ENCODE peak calls at places on chromosomes 3 and 15, in ten cellular contexts. K, P, Y, F, D, A, S, Z, J and I are unnamed samples.

GRCh38 chr3:197023998-197024651 is 5.5 kb downstream of the MELTF start:
- DNase-seq in F (no peak), D (peak; percentile 48), P (no peak), S (no peak), Z (no peak), A (no peak), Y (no peak), K (no peak), J (no peak), I (no peak)

GRCh38 chr3:143464850-143465249 is 345.3 kb downstream of the CHST2 start:
- DNase-seq in Y (no peak), A (no peak), J (no peak), K (no peak), P (no peak), S (no peak), Z (no peak), F (no peak), D (peak; percentile 56), I (peak; percentile 87)

GRCh38 chr3:19105826-19106225 is 42.5 kb upstream of the KCNH8 start:
- DNase-seq in F (no peak), J (no peak), P (no peak), Y (no peak), K (no peak), S (no peak), A (no peak), Z (no peak), D (no peak), I (no peak)

GRCh38 chr15:25709437-25710159 is 153.5 kb downstream of the ATP10A start:
- DNase-seq in F (peak; percentile 46), D (no peak), J (no peak), Z (no peak), K (no peak), P (no peak), A (no peak), S (no peak), Y (no peak), I (no peak)

GRCh38 chr3:37536033-37536432 is 325.6 kb upstream of the CTDSPL start:
- DNase-seq in D (peak; percentile 72), Z (no peak), Y (peak; percentile 64), J (no peak), F (no peak), A (no peak), S (no peak), P (no peak), K (no peak), I (no peak)

GRCh38 chr3:159620873-159621272 is 367.8 kb upstream of the IL12A start:
- DNase-seq in D (no peak), F (no peak), P (no peak), Z (no peak), S (peak; percentile 68), J (no peak), A (no peak), Y (no peak), K (no peak), I (no peak)

GRCh38 chr3:106255870-106256248 is 387.0 kb upstream of the CBLB start:
- DNase-seq in J (no peak), D (no peak), K (no peak), A (no peak), Y (no peak), Z (peak; percentile 15), F (no peak), S (no peak), P (no peak), I (no peak)

GRCh38 chr3:80559701-80560100 is 791.9 kb upstream of the ROBO1 start:
- DNase-seq in F (no peak), D (no peak), K (no peak), J (no peak), Z (no peak), A (no peak), S (no peak), Y (no peak), P (no peak), I (no peak)

GRCh38 chr3:42846682-42847522 is 28.8 kb downstream of the CYP8B1 start:
- DNase-seq in K (no peak), J (peak; percentile 10), A (peak; percentile 56), P (no peak), F (no peak), Z (no peak), S (no peak), Y (peak; percentile 39), D (peak; percentile 59), I (no peak)

GRCh38 chr3:61371123-61371522 is 119.9 kb upstream of the FHIT start:
- DNase-seq in A (no peak), S (peak; percentile 32), Y (no peak), P (no peak), F (no peak), K (no peak), J (no peak), Z (peak; percentile 36), D (no peak), I (no peak)

GRCh38 chr15:33547876-33548275 is 237.1 kb downstream of the RYR3 start:
- DNase-seq in S (peak; percentile 55), K (peak; percentile 7), P (no peak), D (peak; percentile 49), Z (peak; percentile 38), F (no peak), Y (peak; percentile 17), A (peak; percentile 28), J (no peak), I (no peak)

GRCh38 chr15:41891226-41891625 is 2.6 kb downstream of the SPTBN5 start:
- DNase-seq in F (no peak), Z (no peak), Y (no peak), A (no peak), D (peak; percentile 12), S (no peak), J (no peak), K (no peak), P (no peak), I (no peak)

GRCh38 chr3:13432093-13432492 is 12.0 kb upstream of the NUP210 start:
- DNase-seq in S (no peak), K (no peak), Y (no peak), J (no peak), D (no peak), Z (no peak), A (no peak), F (no peak), P (no peak), I (no peak)

GRCh38 chr15:56232058-56232457 is 11.6 kb downstream of the RFX7 start:
- DNase-seq in S (no peak), J (no peak), P (no peak), Z (no peak), Y (no peak), D (no peak), F (no peak), A (no peak), K (no peak), I (peak; percentile 19)

GRCh38 chr3:67521053-67521646 is 133.3 kb downstream of the SUCLG2 start:
- DNase-seq in K (no peak), J (no peak), D (no peak), F (no peak), Y (no peak), S (no peak), Z (no peak), A (no peak), P (no peak), I (no peak)

DNA sequence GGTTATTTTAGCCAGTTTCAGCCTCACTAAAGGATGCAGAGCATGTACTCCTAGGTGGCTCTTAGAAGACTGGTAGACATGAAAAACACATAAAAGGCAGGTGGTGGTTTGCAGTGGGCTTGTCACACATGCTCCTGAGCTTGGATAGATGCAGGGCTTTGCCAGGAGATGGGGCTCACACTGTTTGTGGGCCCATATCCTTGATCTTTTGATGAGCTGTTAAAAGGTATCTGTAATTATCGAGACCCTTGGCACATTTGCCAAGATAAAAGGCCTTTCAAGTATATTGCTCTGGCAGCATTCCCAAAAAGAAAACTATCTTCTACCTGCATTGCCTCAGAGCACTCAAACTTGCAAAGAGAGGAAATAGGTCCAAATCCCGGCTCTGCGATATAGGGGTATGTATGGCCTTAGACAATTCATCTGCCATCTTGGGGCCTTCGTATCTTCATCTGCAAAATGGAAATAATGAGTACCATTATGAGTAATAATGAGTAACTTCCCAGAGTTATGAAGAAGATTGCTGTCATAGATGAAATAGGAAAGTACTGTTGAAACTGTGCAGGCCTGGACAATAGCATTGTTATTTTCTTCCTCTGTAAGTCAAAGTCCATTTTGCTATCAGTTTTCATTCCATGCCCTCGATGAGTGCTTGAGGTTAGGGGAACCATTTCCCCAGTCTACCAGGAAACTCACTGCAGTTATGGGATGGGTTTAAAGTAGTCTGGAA is 172.7 kb downstream of the SYNPR start:
- DNase-seq in J (no peak), P (no peak), Y (no peak), S (no peak), D (no peak), Z (no peak), K (no peak), F (no peak), A (no peak), I (no peak)
- TF ChIP-seq CTCF in J (no peak), P (no peak), Y (no peak), S (no peak), D (no peak), Z (no peak), K (no peak), F (no peak), A (no peak), I (no peak)

GRCh38 chr15:51130344-51130743 is 35.6 kb upstream of the TNFAIP8L3 start:
- DNase-seq in Y (no peak), J (no peak), S (no peak), D (no peak), A (no peak), K (no peak), P (no peak), Z (no peak), F (no peak), I (no peak)
- H3K27ac ChIP-seq in Y (no peak overlapping the region), J (no peak overlapping the region), S (no peak overlapping the region), D (no peak overlapping the region), A (no peak overlapping the region), K (no peak overlapping the region), P (no peak overlapping the region), Z (no peak overlapping the region), F (no peak overlapping the region), I (no peak overlapping the region)

DNA sequence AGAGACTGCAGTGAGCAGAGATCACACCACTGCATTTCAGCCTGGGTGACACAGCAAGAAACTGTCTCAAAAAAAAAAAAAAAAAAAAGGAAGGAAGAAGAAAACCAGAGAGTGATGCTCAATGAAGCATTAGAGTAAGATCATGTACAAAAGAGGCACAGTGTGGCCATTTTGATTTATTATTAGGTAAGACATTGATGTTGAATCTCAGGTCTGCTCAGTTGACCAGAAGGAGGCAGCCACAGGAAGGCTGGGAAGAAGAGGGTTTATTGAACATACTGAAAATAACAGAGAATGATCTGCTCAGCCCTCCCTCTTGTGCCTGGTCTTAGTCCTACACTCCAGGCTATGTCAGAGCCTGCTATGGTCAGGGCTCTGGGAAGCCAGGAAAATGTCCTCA is 15.6 kb downstream of the LRRK1 start:
- DNase-seq in D (no peak), F (no peak), J (no peak), P (no peak), S (no peak), A (no peak), Z (no peak), Y (no peak), K (no peak), I (no peak)
- TF ChIP-seq CTCF in D (no peak), F (no peak), J (no peak), P (no peak), S (no peak), A (no peak), Z (no peak), Y (no peak), K (peak; percentile 29), I (no peak)

DNA sequence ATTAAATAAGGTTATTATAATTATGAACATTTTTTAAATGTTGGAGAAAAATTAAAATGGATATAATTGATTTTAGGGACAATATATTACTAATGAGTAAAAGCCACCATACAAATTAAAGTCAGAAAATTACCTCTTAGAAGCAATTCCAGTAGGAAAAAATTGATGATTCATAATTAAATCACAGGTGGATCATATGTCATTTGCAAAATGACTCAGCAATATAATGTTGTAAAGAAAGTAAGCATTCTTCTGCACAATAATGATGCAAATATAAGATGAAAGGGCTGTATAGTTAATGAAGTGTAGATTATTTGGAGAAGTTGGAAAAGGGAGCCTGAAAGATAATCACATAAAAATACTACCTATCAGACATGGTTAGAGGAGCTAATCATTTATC is 25.8 kb downstream of the ZPLD1 start:
- DNase-seq in Y (no peak), P (no peak), D (no peak), F (no peak), K (no peak), Z (no peak), A (no peak), J (no peak), S (no peak), I (no peak)
- H3K27ac ChIP-seq in Y (no peak overlapping the region), P (no peak overlapping the region), D (no peak overlapping the region), F (no peak overlapping the region), K (no peak overlapping the region), Z (no peak overlapping the region), A (no peak overlapping the region), J (no peak overlapping the region), S (no peak overlapping the region), I (no peak overlapping the region)